ENCODE peak calls at places on chromosomes 1 and 21, in eight cellular contexts. One of them, this sample, is unnamed.

GRCh38 chr1:105485207-105485606 is 1571.3 kb upstream of the PRMT6 start:
- DNase-seq in GM23248: peak
- DNase-seq in H9: no peak
- DNase-seq in HCT116: no peak
- DNase-seq in A549: no peak
- DNase-seq in neuronal stem cell: no peak
- DNase-seq in IMR-90: peak
- DNase-seq in fibroblast of lung: peak
- DNase-seq in this sample: no peak

GRCh38 chr1:162108426-162108825 is 38.9 kb downstream of the NOS1AP start:
- DNase-seq in GM23248: no peak
- DNase-seq in H9: no peak
- DNase-seq in HCT116: no peak
- DNase-seq in A549: no peak
- DNase-seq in neuronal stem cell: no peak
- DNase-seq in IMR-90: no peak
- DNase-seq in fibroblast of lung: no peak
- DNase-seq in this sample: no peak

GRCh38 chr1:186286615-186287317 is 88.3 kb downstream of the TPR start:
- DNase-seq in GM23248: peak
- DNase-seq in H9: no peak
- DNase-seq in HCT116: no peak
- DNase-seq in A549: no peak
- DNase-seq in neuronal stem cell: no peak
- DNase-seq in IMR-90: peak
- DNase-seq in fibroblast of lung: peak
- DNase-seq in this sample: no peak

GRCh38 chr1:153400244-153400643 is 9.4 kb upstream of the S100A8 start:
- DNase-seq in GM23248: peak
- DNase-seq in H9: no peak
- DNase-seq in HCT116: no peak
- DNase-seq in A549: no peak
- DNase-seq in neuronal stem cell: no peak
- DNase-seq in IMR-90: no peak
- DNase-seq in fibroblast of lung: peak
- DNase-seq in this sample: no peak

GRCh38 chr1:226653311-226653921 is 85.7 kb downstream of the ITPKB start:
- DNase-seq in GM23248: no peak
- DNase-seq in H9: no peak
- DNase-seq in HCT116: no peak
- DNase-seq in A549: no peak
- DNase-seq in neuronal stem cell: no peak
- DNase-seq in IMR-90: no peak
- DNase-seq in fibroblast of lung: no peak
- DNase-seq in this sample: no peak

GRCh38 chr1:198373376-198373775 is 167.1 kb downstream of the ATP6V1G3 start:
- DNase-seq in GM23248: peak
- DNase-seq in H9: no peak
- DNase-seq in HCT116: no peak
- DNase-seq in A549: no peak
- DNase-seq in neuronal stem cell: no peak
- DNase-seq in IMR-90: peak
- DNase-seq in fibroblast of lung: peak
- DNase-seq in this sample: no peak

GRCh38 chr1:109814993-109815786 is 51.5 kb upstream of the EPS8L3 start:
- DNase-seq in GM23248: no peak
- DNase-seq in H9: peak
- DNase-seq in HCT116: no peak
- DNase-seq in A549: no peak
- DNase-seq in neuronal stem cell: no peak
- DNase-seq in IMR-90: no peak
- DNase-seq in fibroblast of lung: no peak
- DNase-seq in this sample: no peak

GRCh38 chr1:230230948-230231738 is 164.1 kb downstream of the GALNT2 start:
- DNase-seq in GM23248: no peak
- DNase-seq in H9: no peak
- DNase-seq in HCT116: no peak
- DNase-seq in A549: no peak
- DNase-seq in neuronal stem cell: no peak
- DNase-seq in IMR-90: no peak
- DNase-seq in fibroblast of lung: no peak
- DNase-seq in this sample: no peak

GRCh38 chr1:193674292-193674944 is 488.0 kb upstream of the B3GALT2 start:
- DNase-seq in GM23248: no peak
- DNase-seq in H9: no peak
- DNase-seq in HCT116: no peak
- DNase-seq in A549: no peak
- DNase-seq in neuronal stem cell: no peak
- DNase-seq in IMR-90: peak
- DNase-seq in fibroblast of lung: peak
- DNase-seq in this sample: no peak

GRCh38 chr1:19421365-19421764 is 64.0 kb downstream of the CAPZB start:
- DNase-seq in GM23248: no peak
- DNase-seq in H9: no peak
- DNase-seq in HCT116: no peak
- DNase-seq in A549: no peak
- DNase-seq in neuronal stem cell: no peak
- DNase-seq in IMR-90: no peak
- DNase-seq in fibroblast of lung: no peak
- DNase-seq in this sample: no peak

GRCh38 chr1:208868554-208868953 is 624.4 kb upstream of the PLXNA2 start:
- DNase-seq in GM23248: peak
- DNase-seq in H9: no peak
- DNase-seq in HCT116: no peak
- DNase-seq in A549: no peak
- DNase-seq in neuronal stem cell: no peak
- DNase-seq in IMR-90: no peak
- DNase-seq in fibroblast of lung: no peak
- DNase-seq in this sample: no peak

GRCh38 chr1:95012389-95012788 is 60.4 kb downstream of the ALG14 start:
- DNase-seq in GM23248: peak
- DNase-seq in H9: no peak
- DNase-seq in HCT116: no peak
- DNase-seq in A549: no peak
- DNase-seq in neuronal stem cell: no peak
- DNase-seq in IMR-90: peak
- DNase-seq in fibroblast of lung: peak
- DNase-seq in this sample: no peak

GRCh38 chr1:180953291-180953747 is 40.6 kb downstream of the KIAA1614 start:
- DNase-seq in GM23248: peak
- DNase-seq in H9: no peak
- DNase-seq in HCT116: no peak
- DNase-seq in A549: no peak
- DNase-seq in neuronal stem cell: no peak
- DNase-seq in IMR-90: no peak
- DNase-seq in fibroblast of lung: no peak
- DNase-seq in this sample: no peak
- H3K27ac ChIP-seq in GM23248: no peak
- H3K27ac ChIP-seq in H9: no peak
- H3K27ac ChIP-seq in HCT116: no peak
- H3K27ac ChIP-seq in A549: peak
- H3K27ac ChIP-seq in neuronal stem cell: no peak
- H3K27ac ChIP-seq in IMR-90: no peak
- H3K27ac ChIP-seq in fibroblast of lung: no peak
- H3K27ac ChIP-seq in this sample: no peak

GRCh38 chr1:228870041-228870713 is 134.9 kb downstream of the RHOU start:
- DNase-seq in GM23248: no peak
- DNase-seq in H9: no peak
- DNase-seq in HCT116: no peak
- DNase-seq in A549: no peak
- DNase-seq in neuronal stem cell: no peak
- DNase-seq in IMR-90: no peak
- DNase-seq in fibroblast of lung: peak
- DNase-seq in this sample: no peak
- H3K4me2 ChIP-seq in GM23248: no peak
- H3K4me2 ChIP-seq in H9: no peak
- H3K4me2 ChIP-seq in HCT116: no peak
- H3K4me2 ChIP-seq in A549: no peak
- H3K4me2 ChIP-seq in neuronal stem cell: no peak
- H3K4me2 ChIP-seq in IMR-90: no peak
- H3K4me2 ChIP-seq in fibroblast of lung: no peak
- H3K4me2 ChIP-seq in this sample: no peak

DNA sequence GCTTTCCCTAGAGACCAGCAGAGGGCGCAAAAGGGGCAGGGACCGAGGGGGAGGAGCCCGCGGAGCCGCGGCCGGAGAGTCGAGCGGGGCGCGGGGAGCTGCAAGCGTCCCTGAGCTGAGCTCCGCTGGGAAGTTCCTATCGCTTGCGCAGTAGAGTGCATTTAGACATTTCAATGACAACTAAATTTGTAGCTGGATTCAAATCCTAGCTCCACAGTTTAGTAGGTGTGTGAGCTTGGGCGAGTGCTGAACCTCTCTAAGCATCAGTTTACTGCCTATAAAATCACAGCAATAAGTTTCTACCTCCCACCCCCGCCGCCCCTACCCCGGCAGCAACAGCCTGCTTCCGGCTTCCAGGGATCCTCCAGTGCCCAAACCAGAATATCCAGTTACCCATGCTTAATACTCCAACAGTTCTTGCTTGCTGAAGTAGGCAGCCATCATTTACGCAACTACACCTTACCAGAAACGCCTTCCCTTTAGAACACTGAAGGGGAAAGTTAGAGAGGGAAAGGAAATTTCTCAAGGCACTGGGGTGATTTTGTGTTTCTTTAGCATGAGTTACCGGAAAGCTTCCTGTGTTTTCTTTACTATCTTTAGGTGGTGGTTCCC is 9.1 kb downstream of the TLR5 start:
- DNase-seq in GM23248: peak
- DNase-seq in H9: peak
- DNase-seq in HCT116: peak
- DNase-seq in A549: peak
- DNase-seq in neuronal stem cell: peak
- DNase-seq in IMR-90: peak
- DNase-seq in fibroblast of lung: peak
- DNase-seq in this sample: peak
- H3K27ac ChIP-seq in GM23248: no peak
- H3K27ac ChIP-seq in H9: no peak
- H3K27ac ChIP-seq in HCT116: no peak
- H3K27ac ChIP-seq in A549: peak
- H3K27ac ChIP-seq in neuronal stem cell: no peak
- H3K27ac ChIP-seq in IMR-90: no peak
- H3K27ac ChIP-seq in fibroblast of lung: no peak
- H3K27ac ChIP-seq in this sample: peak

GRCh38 chr1:3942416-3943122 is 42.5 kb upstream of the C1orf174 start:
- DNase-seq in GM23248: no peak
- DNase-seq in H9: no peak
- DNase-seq in HCT116: no peak
- DNase-seq in A549: no peak
- DNase-seq in neuronal stem cell: no peak
- DNase-seq in IMR-90: no peak
- DNase-seq in fibroblast of lung: no peak
- DNase-seq in this sample: peak

GRCh38 chr1:3943123-3943431 is 43.0 kb upstream of the C1orf174 start:
- DNase-seq in GM23248: no peak
- DNase-seq in H9: no peak
- DNase-seq in HCT116: no peak
- DNase-seq in A549: no peak
- DNase-seq in neuronal stem cell: no peak
- DNase-seq in IMR-90: no peak
- DNase-seq in fibroblast of lung: no peak
- DNase-seq in this sample: no peak

GRCh38 chr1:3940911-3941310 is 40.8 kb upstream of the C1orf174 start:
- DNase-seq in GM23248: no peak
- DNase-seq in H9: no peak
- DNase-seq in HCT116: no peak
- DNase-seq in A549: no peak
- DNase-seq in neuronal stem cell: no peak
- DNase-seq in IMR-90: no peak
- DNase-seq in fibroblast of lung: no peak
- DNase-seq in this sample: no peak

GRCh38 chr1:3939242-3940080 is 39.4 kb upstream of the C1orf174 start:
- DNase-seq in GM23248: no peak
- DNase-seq in H9: no peak
- DNase-seq in HCT116: no peak
- DNase-seq in A549: no peak
- DNase-seq in neuronal stem cell: no peak
- DNase-seq in IMR-90: no peak
- DNase-seq in fibroblast of lung: no peak
- DNase-seq in this sample: no peak

GRCh38 chr1:3940081-3940755 is 40.1 kb upstream of the C1orf174 start:
- DNase-seq in GM23248: no peak
- DNase-seq in H9: no peak
- DNase-seq in HCT116: no peak
- DNase-seq in A549: no peak
- DNase-seq in neuronal stem cell: no peak
- DNase-seq in IMR-90: no peak
- DNase-seq in fibroblast of lung: no peak
- DNase-seq in this sample: no peak
- H3K4me2 ChIP-seq in GM23248: no peak
- H3K4me2 ChIP-seq in H9: no peak
- H3K4me2 ChIP-seq in HCT116: no peak
- H3K4me2 ChIP-seq in A549: no peak
- H3K4me2 ChIP-seq in neuronal stem cell: no peak
- H3K4me2 ChIP-seq in IMR-90: no peak
- H3K4me2 ChIP-seq in fibroblast of lung: no peak
- H3K4me2 ChIP-seq in this sample: no peak

DNA sequence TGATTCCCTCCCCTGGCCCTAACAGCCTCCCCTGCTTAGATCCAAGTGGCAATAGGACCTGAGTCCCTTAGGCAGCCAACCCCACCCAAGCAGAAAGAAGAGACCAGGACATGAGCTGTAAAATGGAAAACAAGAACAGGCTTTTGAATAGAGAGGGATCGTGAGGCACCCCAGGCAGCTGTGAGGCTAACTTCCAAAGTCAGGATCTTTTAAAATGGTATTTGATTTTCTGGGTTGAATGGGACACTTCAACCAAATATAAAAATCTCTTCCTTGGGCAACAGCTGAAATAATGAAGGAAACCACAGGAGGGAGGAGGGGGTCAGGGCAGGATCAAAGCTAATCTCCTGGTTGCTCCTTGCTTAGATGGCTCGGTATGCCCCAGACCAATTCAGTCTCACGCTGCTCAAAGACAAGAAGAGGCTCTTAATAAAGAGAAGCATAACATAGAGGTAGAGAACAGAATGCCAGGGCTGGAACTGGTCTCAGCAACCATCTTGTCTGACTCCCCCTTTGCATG is 28.6 kb upstream of the AVPR1B start:
- DNase-seq in GM23248: no peak
- DNase-seq in H9: no peak
- DNase-seq in HCT116: no peak
- DNase-seq in A549: no peak
- DNase-seq in neuronal stem cell: no peak
- DNase-seq in IMR-90: no peak
- DNase-seq in fibroblast of lung: no peak
- DNase-seq in this sample: no peak
- H3K27ac ChIP-seq in GM23248: no peak
- H3K27ac ChIP-seq in H9: no peak
- H3K27ac ChIP-seq in HCT116: no peak
- H3K27ac ChIP-seq in A549: no peak
- H3K27ac ChIP-seq in neuronal stem cell: no peak
- H3K27ac ChIP-seq in IMR-90: no peak
- H3K27ac ChIP-seq in fibroblast of lung: no peak
- H3K27ac ChIP-seq in this sample: no peak

GRCh38 chr21:45981641-45982255 is at the start of gene COL6A1:
- DNase-seq in GM23248: peak
- DNase-seq in H9: peak
- DNase-seq in HCT116: no peak
- DNase-seq in A549: no peak
- DNase-seq in neuronal stem cell: peak
- DNase-seq in IMR-90: peak
- DNase-seq in fibroblast of lung: no peak
- DNase-seq in this sample: peak
- H3K4me2 ChIP-seq in GM23248: peak
- H3K4me2 ChIP-seq in H9: peak
- H3K4me2 ChIP-seq in HCT116: peak
- H3K4me2 ChIP-seq in A549: peak
- H3K4me2 ChIP-seq in neuronal stem cell: peak
- H3K4me2 ChIP-seq in IMR-90: peak
- H3K4me2 ChIP-seq in fibroblast of lung: peak
- H3K4me2 ChIP-seq in this sample: peak